ENCODE peak calls at places on chromosomes 3 and 15, in nine cellular contexts. C is HepG2, H is GM12891, G is transverse colon, D is H1, Q is stomach, T is suprapubic skin, U is HL-60, E is endothelial cell of umbilical vein. L is an unnamed sample.

GRCh38 chr3:87132801-87133200 is 94.3 kb upstream of the CHMP2B start:
- DNase-seq in E (no peak), D (no peak), H (no peak), T (no peak), U (no peak), G (no peak), Q (no peak), C (no peak), L (no peak)

GRCh38 chr3:14810070-14810732 is 8.6 kb upstream of the FGD5 start:
- DNase-seq in E (peak; percentile 81), D (no peak), C (no peak), U (no peak), G (no peak), T (no peak), Q (no peak), H (no peak), L (peak; percentile 88)

GRCh38 chr15:90902996-90903732 is at the start of gene MAN2A2:
- DNase-seq in C (peak; percentile 15), G (peak; percentile 78), Q (peak; percentile 85), D (no peak), E (peak; percentile 52), H (peak; percentile 89), T (no peak), U (peak; percentile 72), L (peak; percentile 74)

GRCh38 chr3:40523781-40524180 is 979 bp upstream of the ZNF621 start:
- DNase-seq in C (no peak), H (no peak), U (no peak), T (no peak), Q (no peak), D (no peak), E (peak; percentile 5), G (no peak), L (no peak)

GRCh38 chr3:179146911-179147570 is 1.1 kb upstream of the PIK3CA start:
- DNase-seq in G (peak; percentile 7), H (no peak), T (no peak), U (peak; percentile 57), Q (no peak), D (no peak), E (peak; percentile 91), C (peak; percentile 74), L (no peak)

GRCh38 chr3:146044046-146044445 is 116.9 kb downstream of the PLOD2 start:
- DNase-seq in T (no peak), C (no peak), E (no peak), H (no peak), G (no peak), U (no peak), D (no peak), Q (no peak), L (no peak)

GRCh38 chr3:127672429-127673190 is at the start of gene ABTB1:
- DNase-seq in T (peak; percentile 91), D (no peak), H (peak; percentile 97), E (peak; percentile 25), C (peak; percentile 53), U (peak; percentile 69), G (peak; percentile 90), Q (peak; percentile 90), L (peak; percentile 97)

GRCh38 chr15:62545392-62546227 is 380.5 kb upstream of the C2CD4B start:
- DNase-seq in T (peak; percentile 79), G (peak; percentile 67), D (no peak), E (no peak), Q (peak; percentile 75), C (no peak), H (no peak), U (no peak), L (no peak)

DNA sequence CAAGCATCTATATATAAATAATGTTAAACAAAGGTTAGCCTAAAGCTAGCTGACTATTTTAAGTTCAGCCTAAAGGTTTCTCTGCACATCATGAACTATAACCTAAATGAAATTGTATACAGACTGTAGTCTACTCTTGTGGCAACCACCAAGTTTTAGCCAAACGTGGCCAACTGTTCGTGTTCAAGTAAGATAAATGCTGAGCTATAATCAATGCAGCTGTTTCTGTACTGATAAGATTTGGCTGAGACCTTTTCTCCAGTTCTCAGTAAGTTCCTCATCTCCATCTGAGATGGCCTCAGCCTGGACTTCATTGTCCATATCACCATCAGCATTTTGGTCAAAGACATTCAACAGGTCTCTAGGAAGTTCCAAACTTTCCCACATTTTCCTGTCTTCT is 43.7 kb upstream of the IGSF10 start:
- DNase-seq in U (no peak), G (no peak), H (no peak), Q (no peak), D (no peak), C (no peak), T (no peak), E (no peak), L (no peak)
- TF ChIP-seq POLR2AphosphoS5 in U (no peak), G (no peak), H (no peak), Q (no peak), D (no peak), C (no peak), T (no peak), E (no peak), L (no peak)

GRCh38 chr15:48963524-48964113 is at the start of gene SHC4:
- DNase-seq in E (peak; percentile 89), H (peak; percentile 27), D (no peak), T (peak; percentile 69), C (peak; percentile 24), U (no peak), Q (peak; percentile 44), G (peak; percentile 34), L (peak; percentile 49)
- TF ChIP-seq POLR2AphosphoS5 in E (no peak), H (no peak), D (no peak), T (no peak), C (no peak), U (no peak), Q (no peak), G (no peak), L (no peak)

DNA sequence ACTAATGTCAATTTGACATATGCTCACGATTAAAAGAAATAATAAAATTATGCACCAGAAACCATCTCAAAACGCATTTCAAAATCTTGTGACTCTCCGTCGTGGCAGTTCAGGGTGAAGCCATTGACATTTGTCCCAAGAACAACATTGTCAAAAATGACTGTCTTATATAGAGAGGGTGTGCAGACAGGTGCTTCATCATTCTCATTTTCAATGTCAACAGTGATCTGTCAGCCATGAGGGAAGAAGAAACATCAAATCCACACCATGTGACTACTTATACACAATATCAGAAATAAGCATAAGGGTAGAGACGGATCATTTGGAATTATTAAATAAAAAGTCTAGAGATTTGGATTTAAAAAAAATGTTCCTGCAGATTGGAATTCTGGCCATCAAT is 65.1 kb upstream of the C3orf49 start:
- DNase-seq in D (no peak), T (no peak), Q (no peak), E (no peak), H (no peak), U (no peak), C (no peak), G (no peak), L (no peak)
- TF ChIP-seq POLR2AphosphoS5 in D (no peak), T (no peak), Q (no peak), E (no peak), H (no peak), U (no peak), C (no peak), G (no peak), L (no peak)

DNA sequence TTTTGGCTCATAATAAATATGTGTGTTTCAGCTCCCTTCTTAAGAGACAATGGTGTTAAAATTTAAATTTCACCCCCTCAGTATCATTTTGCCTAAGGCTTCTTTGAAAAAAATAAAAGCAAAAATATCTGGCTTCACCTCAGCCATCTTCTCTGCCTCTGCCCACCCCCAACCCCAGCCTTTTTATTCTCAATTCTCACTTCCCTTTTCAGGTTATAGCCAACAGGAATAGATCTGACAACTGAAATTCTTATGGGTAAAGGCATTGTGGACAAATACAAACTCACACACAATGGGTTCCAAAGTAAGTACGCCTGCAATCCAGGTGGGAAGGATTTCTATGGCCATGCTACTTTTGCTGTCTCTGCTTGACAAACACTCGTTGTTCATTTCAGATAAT is 399.0 kb upstream of the ARRDC4 start:
- DNase-seq in U (no peak), C (no peak), H (no peak), T (no peak), D (no peak), G (no peak), Q (no peak), E (no peak), L (no peak)
- TF ChIP-seq POLR2AphosphoS5 in U (no peak), C (no peak), H (no peak), T (no peak), D (no peak), G (no peak), Q (no peak), E (no peak), L (no peak)

GRCh38 chr3:104069114-104069513 is 1297.6 kb upstream of the ALCAM start:
- DNase-seq in C (no peak), Q (no peak), G (no peak), E (no peak), T (no peak), H (no peak), D (no peak), U (no peak), L (no peak)

GRCh38 chr3:104066658-104067057 is 1300.1 kb upstream of the ALCAM start:
- DNase-seq in Q (no peak), H (no peak), G (no peak), E (no peak), D (no peak), C (no peak), U (no peak), T (no peak), L (no peak)

DNA sequence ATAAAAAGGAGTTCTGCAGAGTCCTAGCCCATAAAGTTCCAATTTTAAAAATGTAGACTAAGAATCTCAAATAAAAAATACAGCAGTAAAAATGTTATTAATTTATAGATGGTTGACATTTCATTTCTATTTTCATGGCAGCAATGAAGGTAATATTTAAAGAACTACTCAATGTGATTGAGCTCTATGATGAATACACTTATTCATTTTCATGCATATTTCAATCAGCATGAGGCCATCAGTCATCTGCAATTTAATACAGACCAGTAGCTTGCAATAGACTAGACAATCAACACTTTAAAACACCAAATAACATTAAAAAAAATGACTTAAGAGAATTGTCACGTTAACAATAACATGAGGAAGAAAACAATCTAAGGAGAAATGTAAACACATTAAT is 1295.8 kb upstream of the ALCAM start:
- DNase-seq in T (no peak), Q (no peak), C (no peak), E (no peak), D (no peak), U (no peak), H (no peak), G (no peak), L (no peak)
- TF ChIP-seq POLR2AphosphoS5 in T (no peak), Q (no peak), C (no peak), E (no peak), D (no peak), U (no peak), H (no peak), G (no peak), L (no peak)

GRCh38 chr15:83015361-83015760 is 3.9 kb upstream of the C15orf40 start:
- DNase-seq in U (no peak), C (no peak), E (no peak), H (no peak), T (no peak), D (no peak), Q (no peak), G (no peak), L (no peak)
- TF ChIP-seq POLR2AphosphoS5 in U (no peak), C (no peak), E (no peak), H (peak; percentile 6), T (no peak), D (no peak), Q (no peak), G (no peak), L (peak; percentile 11)

GRCh38 chr3:34396945-34397344 is 598.5 kb downstream of the PDCD6IP start:
- DNase-seq in G (no peak), Q (no peak), H (no peak), E (no peak), C (no peak), T (no peak), U (no peak), D (no peak), L (no peak)
- TF ChIP-seq POLR2AphosphoS5 in G (no peak), Q (no peak), H (no peak), E (no peak), C (no peak), T (no peak), U (no peak), D (no peak), L (no peak)

L was measured in upper lobe of left lung.